ENCODE peak calls at places on chromosomes 6 and 20, in seven cellular contexts. K is fibroblast of pulmonary artery, V is HepG2, S is GM13976, Q is breast epithelium, A is fibroblast of mammary gland, C is cardiac muscle cell. M is an unnamed sample.
A peak's percentile ranks its signal among the peaks of the same experiment; 100 is the strongest.

GRCh38 chr6:135088818-135089809 is 34.5 kb upstream of the HBS1L start:
- DNase-seq in K (peak; percentile 51), V (peak; percentile 25), S (peak; percentile 37), Q (no peak), A (peak; percentile 85), C (no peak), M (no peak)

GRCh38 chr6:82875573-82876185 is 190.0 kb downstream of the UBE3D start:
- DNase-seq in K (peak; percentile 63), V (no peak), S (no peak), Q (no peak), A (peak; percentile 91), C (no peak), M (no peak)

GRCh38 chr6:50922579-50923525 is 104.2 kb downstream of the TFAP2B start:
- DNase-seq in K (no peak), V (no peak), S (no peak), Q (no peak), A (no peak), C (no peak), M (no peak)

GRCh38 chr6:43386492-43386891 is 17.0 kb upstream of the ZNF318 start:
- DNase-seq in K (no peak), V (peak; percentile 21), S (no peak), Q (no peak), A (peak; percentile 45), C (no peak), M (no peak)

GRCh38 chr6:139152088-139152891 is 17.4 kb downstream of the HECA start:
- DNase-seq in K (no peak), V (no peak), S (no peak), Q (no peak), A (no peak), C (no peak), M (no peak)

GRCh38 chr6:12064125-12064524 is 52.0 kb downstream of the HIVEP1 start:
- DNase-seq in K (no peak), V (no peak), S (no peak), Q (no peak), A (peak; percentile 90), C (no peak), M (no peak)

GRCh38 chr20:49400410-49400809 is 82.1 kb downstream of the KCNB1 start:
- DNase-seq in K (peak; percentile 32), V (no peak), S (no peak), Q (no peak), A (peak; percentile 53), C (no peak), M (no peak)

GRCh38 chr6:1552296-1552761 is 57.4 kb upstream of the FOXC1 start:
- DNase-seq in K (peak; percentile 18), V (peak; percentile 25), S (peak; percentile 52), Q (no peak), A (peak; percentile 69), C (no peak), M (no peak)

GRCh38 chr20:60478533-60478932 is 520.3 kb downstream of the CDH26 start:
- DNase-seq in K (no peak), V (no peak), S (no peak), Q (no peak), A (no peak), C (no peak), M (no peak)

GRCh38 chr6:49336514-49337131 is 126.4 kb downstream of the MMUT start:
- DNase-seq in K (peak; percentile 96), V (no peak), S (no peak), Q (no peak), A (no peak), C (peak; percentile 3), M (no peak)

GRCh38 chr6:125182237-125183018 is 28.9 kb downstream of the TPD52L1 start:
- DNase-seq in K (no peak), V (no peak), S (no peak), Q (no peak), A (no peak), C (no peak), M (peak; percentile 47)

GRCh38 chr6:20266851-20267608 is 54.8 kb upstream of the MBOAT1 start:
- DNase-seq in K (no peak), V (no peak), S (no peak), Q (no peak), A (no peak), C (no peak), M (no peak)

GRCh38 chr20:50379049-50379990 is 130.9 kb upstream of the PTPN1 start:
- DNase-seq in K (peak; percentile 97), V (no peak), S (no peak), Q (peak; percentile 94), A (peak; percentile 91), C (no peak), M (no peak)

GRCh38 chr6:116019428-116019827 is 41.3 kb downstream of the FRK start:
- DNase-seq in K (no peak), V (no peak), S (no peak), Q (no peak), A (no peak), C (no peak), M (no peak)

GRCh38 chr6:72624557-72625160 is 2.8 kb downstream of the KCNQ5 start:
- DNase-seq in K (peak; percentile 46), V (no peak), S (no peak), Q (no peak), A (peak; percentile 26), C (peak; percentile 49), M (no peak)

GRCh38 chr6:26205625-26206574 is 118.7 kb downstream of the HFE start:
- DNase-seq in K (peak; percentile 94), V (peak; percentile 51), S (peak; percentile 31), Q (peak; percentile 41), A (peak; percentile 73), C (no peak), M (no peak)

GRCh38 chr6:34791842-34792604 is at the start of gene BLTP3A:
- DNase-seq in K (peak; percentile 66), V (peak; percentile 59), S (peak; percentile 95), Q (no peak), A (peak; percentile 49), C (peak; percentile 92), M (peak; percentile 54)

GRCh38 chr20:48238326-48238725 is 453.0 kb upstream of the SULF2 start:
- DNase-seq in K (peak; percentile 11), V (no peak), S (no peak), Q (no peak), A (peak; percentile 65), C (no peak), M (no peak)

GRCh38 chr6:1868561-1869261 is 259.0 kb downstream of the FOXC1 start:
- DNase-seq in K (no peak), V (no peak), S (peak; percentile 63), Q (no peak), A (no peak), C (no peak), M (no peak)

GRCh38 chr20:20815711-20816455 is 103.4 kb upstream of the RALGAPA2 start:
- DNase-seq in K (no peak), V (no peak), S (no peak), Q (no peak), A (no peak), C (no peak), M (no peak)

GRCh38 chr6:78132681-78133410 is 480.0 kb downstream of the MEI4 start:
- DNase-seq in K (no peak), V (no peak), S (no peak), Q (no peak), A (no peak), C (no peak), M (no peak)

GRCh38 chr20:20203784-20204183 is 151.5 kb downstream of the CFAP61 start:
- DNase-seq in K (no peak), V (peak; percentile 15), S (no peak), Q (no peak), A (no peak), C (no peak), M (no peak)

GRCh38 chr6:43926644-43927524 is 156.9 kb downstream of the VEGFA start:
- DNase-seq in K (peak; percentile 91), V (peak; percentile 90), S (no peak), Q (no peak), A (peak; percentile 71), C (peak; percentile 68), M (peak; percentile 56)

GRCh38 chr20:10412591-10413408 is 21.2 kb downstream of the MKKS start:
- DNase-seq in K (peak; percentile 23), V (no peak), S (no peak), Q (no peak), A (peak; percentile 15), C (no peak), M (no peak)
- TF ChIP-seq CTCF in K (peak; percentile 26), V (peak; percentile 60), S (no peak), Q (no peak), A (peak; percentile 17), C (peak; percentile 22), M (no peak)

DNA sequence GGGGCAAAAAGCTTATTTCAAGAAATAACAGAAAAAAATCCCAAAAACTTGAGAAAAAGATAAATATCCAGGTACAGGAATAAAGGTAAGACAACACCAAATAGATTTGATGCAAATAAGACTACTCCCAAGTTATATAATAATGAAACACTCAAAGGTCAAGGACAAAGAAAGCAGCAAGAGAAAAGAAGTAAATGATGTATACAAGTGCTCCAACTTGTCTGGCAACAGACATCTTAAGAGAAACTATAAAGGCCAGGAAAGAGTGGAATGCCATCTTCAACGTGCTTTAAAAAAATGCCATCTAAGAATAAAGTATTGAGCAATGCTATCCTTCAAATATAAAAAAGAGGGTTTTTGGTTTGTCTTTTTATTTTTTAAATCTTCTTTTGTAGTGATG is 54.2 kb downstream of the REV3L start:
- DNase-seq in K (no peak), V (no peak), S (no peak), Q (no peak), A (no peak), C (no peak), M (no peak)
- TF ChIP-seq CTCF in K (no peak), V (no peak), S (no peak), Q (no peak), A (no peak), C (no peak), M (no peak)

GRCh38 chr6:157682856-157683481 is 140.1 kb upstream of the SNX9 start:
- DNase-seq in K (peak; percentile 74), V (peak; percentile 30), S (no peak), Q (no peak), A (peak; percentile 67), C (no peak), M (no peak)
- TF ChIP-seq CTCF in K (no peak), V (no peak), S (no peak), Q (no peak), A (no peak), C (no peak), M (no peak)

DNA sequence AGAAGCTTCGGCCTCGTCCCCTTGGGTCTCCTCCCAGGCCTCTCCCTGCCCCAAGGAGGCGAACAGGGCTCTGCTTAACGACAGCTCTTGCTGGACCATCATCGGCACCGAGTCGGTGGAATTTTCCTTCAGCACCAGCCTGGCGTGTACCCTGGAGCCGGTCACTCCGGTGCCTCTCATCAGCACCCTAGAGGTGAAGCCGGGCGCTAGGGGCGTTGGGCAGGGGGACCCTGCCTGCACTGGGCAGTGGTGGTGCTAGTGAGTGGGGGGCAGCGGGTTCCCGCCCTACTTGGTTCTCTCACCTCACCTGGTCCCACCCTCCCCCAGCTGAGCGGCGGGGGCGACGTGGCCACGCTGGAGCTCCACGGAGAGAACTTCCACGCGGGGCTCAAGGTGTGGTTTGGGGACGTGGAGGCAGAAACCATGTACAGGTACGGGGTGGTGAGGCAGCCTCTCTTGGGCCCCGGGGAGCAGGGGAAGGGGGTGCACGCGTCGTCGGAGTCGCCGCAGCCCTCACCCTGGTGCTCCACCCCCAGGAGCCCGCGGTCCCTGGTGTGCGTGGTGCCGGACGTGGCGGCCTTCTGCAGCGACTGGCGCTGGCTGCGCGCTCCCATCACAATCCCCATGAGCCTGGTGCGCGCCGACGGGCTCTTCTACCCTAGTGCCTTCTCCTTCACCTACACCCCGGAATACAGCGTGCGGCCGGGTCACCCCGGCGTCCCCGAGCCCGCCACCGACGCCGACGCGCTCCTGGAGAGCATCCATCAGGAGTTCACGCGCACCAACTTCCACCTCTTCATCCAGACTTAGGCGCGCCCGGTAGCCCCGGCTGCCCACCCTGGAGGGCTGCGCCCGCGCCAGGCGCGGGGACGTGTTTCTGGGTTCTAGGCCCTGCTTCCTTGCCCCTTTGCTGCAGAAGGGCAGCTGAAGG is 8.3 kb upstream of the MATN4 start:
- DNase-seq in K (no peak), V (no peak), S (no peak), Q (no peak), A (no peak), C (no peak), M (no peak)
- TF ChIP-seq CTCF in K (no peak), V (no peak), S (no peak), Q (no peak), A (no peak), C (no peak), M (no peak)

M was measured in dorsolateral prefrontal cortex.